ENCODE peak calls at places on chromosomes 12 and 14, in nine cellular contexts. A, H, C, J, N, I, B, G and Y are unnamed samples.

GRCh38 chr14:70919774-70920173 is 12.5 kb downstream of the PCNX1 start:
- DNase-seq in A (peak), H (no peak), C (no peak), J (peak), N (no peak), I (no peak), B (no peak), G (no peak), Y (no peak)

GRCh38 chr12:66132408-66132807 is 1.9 kb upstream of the LLPH start:
- DNase-seq in A (peak), H (no peak), C (no peak), J (peak), N (peak), I (no peak), B (no peak), G (no peak), Y (peak)

GRCh38 chr14:100381386-100382105 is 58.4 kb downstream of the SLC25A47 start:
- DNase-seq in A (no peak), H (no peak), C (no peak), J (no peak), N (no peak), I (no peak), B (no peak), G (no peak), Y (no peak)

GRCh38 chr12:71652656-71653055 is 11.0 kb downstream of the ZFC3H1 start:
- DNase-seq in A (no peak), H (no peak), C (no peak), J (peak), N (no peak), I (no peak), B (no peak), G (no peak), Y (no peak)

GRCh38 chr14:49982082-49982481 is 89.2 kb downstream of the ARF6 start:
- DNase-seq in A (no peak), H (no peak), C (no peak), J (peak), N (no peak), I (no peak), B (no peak), G (no peak), Y (no peak)

GRCh38 chr14:68210729-68211299 is 391.2 kb downstream of the RAD51B start:
- DNase-seq in A (peak), H (no peak), C (no peak), J (peak), N (no peak), I (peak), B (no peak), G (peak), Y (no peak)

GRCh38 chr12:80406253-80406652 is 37.8 kb upstream of the PTPRQ start:
- DNase-seq in A (no peak), H (no peak), C (no peak), J (no peak), N (no peak), I (no peak), B (no peak), G (no peak), Y (no peak)

GRCh38 chr14:55077691-55078151 is 26.3 kb downstream of the MAPK1IP1L start:
- DNase-seq in A (no peak), H (peak), C (no peak), J (peak), N (peak), I (no peak), B (no peak), G (no peak), Y (no peak)

GRCh38 chr12:86158956-86159355 is 97.2 kb downstream of the MGAT4C start:
- DNase-seq in A (no peak), H (no peak), C (no peak), J (peak), N (no peak), I (no peak), B (no peak), G (no peak), Y (no peak)

GRCh38 chr12:114409796-114410520 is 4.0 kb upstream of the TBX5 start:
- DNase-seq in A (peak), H (no peak), C (no peak), J (peak), N (no peak), I (no peak), B (no peak), G (no peak), Y (peak)

GRCh38 chr12:53869500-53869899 is 69.1 kb upstream of the HOXC13 start:
- DNase-seq in A (no peak), H (no peak), C (peak), J (no peak), N (no peak), I (no peak), B (no peak), G (peak), Y (no peak)

GRCh38 chr14:101457936-101458535 is 103.3 kb upstream of the DIO3 start:
- DNase-seq in A (no peak), H (no peak), C (no peak), J (no peak), N (peak), I (no peak), B (no peak), G (no peak), Y (peak)

GRCh38 chr14:92456215-92457017 is 57.2 kb upstream of the RIN3 start:
- DNase-seq in A (peak), H (peak), C (peak), J (peak), N (peak), I (no peak), B (peak), G (peak), Y (peak)